ENCODE peak calls at places on chromosomes 12 and 14, in five cellular contexts. P is MCF 10A, S is upper lobe of left lung, R is AG04450, V is omental fat pad. K is an unnamed sample.

GRCh38 chr12:50401383-50402155 is 884 bp downstream of the LARP4 start:
- DNase-seq in V (no peak), P (peak; percentile 49), R (no peak), S (peak; percentile 58), K (no peak)

GRCh38 chr12:121815221-121815620 is 11.4 kb downstream of the SETD1B start:
- DNase-seq in R (no peak), P (no peak), V (no peak), S (no peak), K (no peak)

GRCh38 chr12:53824001-53824716 is 72.4 kb upstream of the CISTR start:
- DNase-seq in S (no peak), R (no peak), P (no peak), V (no peak), K (no peak)

GRCh38 chr14:95663226-95663797 is 22.9 kb upstream of the TCL1B start:
- DNase-seq in P (no peak), V (no peak), S (no peak), R (no peak), K (no peak)

GRCh38 chr14:44880791-44881190 is 81.0 kb downstream of the KLHL28 start:
- DNase-seq in V (no peak), P (no peak), S (no peak), R (no peak), K (no peak)

GRCh38 chr12:124645530-124646244 is 78.3 kb upstream of the NCOR2 start:
- DNase-seq in S (no peak), R (no peak), P (no peak), V (no peak), K (no peak)

GRCh38 chr12:34401659-34402227 is 379.4 kb downstream of the ALG10 start:
- DNase-seq in P (no peak), S (peak; percentile 8), V (no peak), R (no peak), K (no peak)

GRCh38 chr14:69522026-69522425 is 37.5 kb downstream of the PLEKHD1 start:
- DNase-seq in V (no peak), R (no peak), P (no peak), S (peak; percentile 10), K (no peak)

GRCh38 chr12:122988612-122989442 is 8.3 kb downstream of the ARL6IP4 start:
- DNase-seq in R (no peak), P (no peak), S (no peak), V (no peak), K (no peak)

GRCh38 chr14:100304825-100305445 is 1.3 kb downstream of the SLC25A29 start:
- DNase-seq in V (no peak), S (peak; percentile 79), R (no peak), P (peak; percentile 46), K (no peak)

GRCh38 chr12:53159195-53159834 is 21.2 kb upstream of the ZNF740 start:
- DNase-seq in P (peak; percentile 85), R (peak; percentile 42), V (peak; percentile 93), S (peak; percentile 81), K (peak; percentile 62)

GRCh38 chr14:29243355-29243754 is 476.8 kb downstream of the FOXG1 start:
- DNase-seq in S (no peak), V (no peak), R (no peak), P (peak; percentile 2), K (no peak)

GRCh38 chr14:72024043-72024407 is 91.8 kb downstream of the RGS6 start:
- DNase-seq in R (no peak), P (peak; percentile 67), V (no peak), S (peak; percentile 21), K (no peak)

GRCh38 chr12:43978546-43978945 is 142.7 kb downstream of the TMEM117 start:
- DNase-seq in P (no peak), V (no peak), S (no peak), R (no peak), K (no peak)

GRCh38 chr12:29389295-29389919 is 8.4 kb upstream of the ERGIC2 start:
- DNase-seq in P (no peak), R (no peak), S (no peak), V (no peak), K (no peak)

GRCh38 chr12:68686595-68687521 is at the start of gene NUP107:
- DNase-seq in S (peak; percentile 99), R (peak; percentile 99), V (peak; percentile 98), P (peak; percentile 99), K (peak; percentile 98)
- TF ChIP-seq CTCF in S (peak; percentile 44), R (peak; percentile 38), V (no peak), P (no peak), K (peak; percentile 25)

GRCh38 chr14:73458219-73458976 is at the start of gene NUMB:
- DNase-seq in S (peak; percentile 97), V (peak; percentile 87), P (peak; percentile 100), R (peak; percentile 100), K (peak; percentile 97)
- TF ChIP-seq CTCF in S (no peak), V (no peak), P (no peak), R (no peak), K (peak; percentile 18)

GRCh38 chr14:31576949-31577348 is 15.7 kb downstream of the NUBPL start:
- DNase-seq in P (no peak), R (no peak), S (no peak), V (no peak), K (no peak)

GRCh38 chr14:31582286-31582691 is 21.1 kb downstream of the NUBPL start:
- DNase-seq in V (no peak), R (peak; percentile 36), S (no peak), P (no peak), K (no peak)

GRCh38 chr14:31580234-31580633 is 19.0 kb downstream of the NUBPL start:
- DNase-seq in P (no peak), S (no peak), V (no peak), R (no peak), K (no peak)

GRCh38 chr14:31578266-31578665 is 17.1 kb downstream of the NUBPL start:
- DNase-seq in V (no peak), S (no peak), P (no peak), R (no peak), K (no peak)

GRCh38 chr14:31578792-31579191 is 17.6 kb downstream of the NUBPL start:
- DNase-seq in R (no peak), V (no peak), P (no peak), S (no peak), K (no peak)
- TF ChIP-seq CTCF in R (no peak), V (no peak), P (no peak), S (no peak), K (no peak)

GRCh38 chr12:30754750-30755394 is at the start of gene CAPRIN2:
- DNase-seq in P (peak; percentile 93), V (peak; percentile 74), S (peak; percentile 98), R (peak; percentile 81), K (peak; percentile 83)

GRCh38 chr12:30752255-30752654 is 2.5 kb downstream of the CAPRIN2 start:
- DNase-seq in R (no peak), S (no peak), V (no peak), P (no peak), K (no peak)

GRCh38 chr12:30753761-30754382 is 879 bp downstream of the CAPRIN2 start:
- DNase-seq in P (peak; percentile 38), V (no peak), R (no peak), S (peak; percentile 21), K (no peak)

GRCh38 chr12:30754383-30754749 is 385 bp downstream of the CAPRIN2 start:
- DNase-seq in P (no peak), V (peak; percentile 23), S (no peak), R (no peak), K (no peak)

GRCh38 chr12:30753233-30753632 is 1.5 kb downstream of the CAPRIN2 start:
- DNase-seq in S (no peak), V (no peak), P (peak; percentile 61), R (no peak), K (no peak)
- TF ChIP-seq CTCF in S (no peak), V (no peak), P (no peak), R (peak; percentile 55), K (peak; percentile 23)

K was measured in thoracic aorta.